ENCODE peak calls at places on chromosomes 11 and 22, in seven cellular contexts. L, Y, X, B, Q, E and H are unnamed samples.

GRCh38 chr11:69531717-69532088 is 50.2 kb downstream of the LINC01488 start:
- DNase-seq in X (no peak), L (no peak), E (no peak), B (no peak), Y (no peak), Q (no peak), H (no peak)

GRCh38 chr11:103031834-103032233 is 60.1 kb downstream of the DCUN1D5 start:
- DNase-seq in Y (no peak), Q (no peak), L (no peak), X (peak), B (no peak), E (no peak), H (peak)

GRCh38 chr11:44978279-44978960 is 27.7 kb upstream of the TP53I11 start:
- DNase-seq in Y (no peak), E (no peak), L (no peak), B (no peak), Q (no peak), X (no peak), H (no peak)

GRCh38 chr11:99952816-99953215 is 734.3 kb upstream of the ARHGAP42 start:
- DNase-seq in Y (no peak), X (peak), E (peak), Q (no peak), L (no peak), B (peak), H (peak)

GRCh38 chr11:90124371-90124770 is 10.1 kb upstream of the NAALAD2 start:
- DNase-seq in L (no peak), Y (no peak), E (no peak), X (no peak), Q (no peak), B (no peak), H (no peak)

GRCh38 chr11:60818057-60818456 is 23.9 kb upstream of the CCDC86 start:
- DNase-seq in L (no peak), E (no peak), X (no peak), Q (no peak), B (no peak), Y (no peak), H (no peak)

GRCh38 chr11:120244476-120244875 is 4.5 kb downstream of the POU2F3 start:
- DNase-seq in B (no peak), Q (peak), L (no peak), X (peak), Y (no peak), E (peak), H (peak)

GRCh38 chr11:96396637-96397036 is 6.8 kb downstream of the JRKL start:
- DNase-seq in B (no peak), E (no peak), L (no peak), Q (no peak), X (no peak), Y (no peak), H (no peak)

GRCh38 chr11:44564198-44564597 is 1.3 kb upstream of the CD82 start:
- DNase-seq in Q (no peak), X (peak), L (no peak), E (peak), B (no peak), Y (peak), H (peak)

GRCh38 chr11:130798280-130798679 is 118.0 kb downstream of the SNX19 start:
- DNase-seq in L (no peak), Q (no peak), E (peak), X (peak), B (peak), Y (no peak), H (peak)

GRCh38 chr11:93407777-93408401 is 77.3 kb downstream of the DEUP1 start:
- DNase-seq in E (peak), Q (peak), X (peak), Y (no peak), L (no peak), B (peak), H (no peak)

GRCh38 chr11:44147751-44148150 is 52.3 kb downstream of the EXT2 start:
- DNase-seq in B (no peak), Y (no peak), X (no peak), Q (no peak), L (no peak), E (no peak), H (no peak)

GRCh38 chr11:131070365-131070764 is 154.1 kb upstream of the SNX19 start:
- DNase-seq in L (no peak), Q (no peak), X (no peak), Y (no peak), E (no peak), B (no peak), H (no peak)

GRCh38 chr11:105899776-105900175 is 122.3 kb downstream of the MSANTD4 start:
- DNase-seq in L (no peak), Y (no peak), E (no peak), X (no peak), Q (no peak), B (no peak), H (no peak)

GRCh38 chr11:74001822-74002286 is 7.0 kb downstream of the UCP3 start:
- DNase-seq in B (no peak), E (no peak), Y (no peak), Q (no peak), L (no peak), X (no peak), H (no peak)

GRCh38 chr11:76752321-76753175 is 30.6 kb upstream of the TSKU start:
- DNase-seq in E (peak), B (no peak), X (peak), Q (no peak), L (no peak), Y (no peak), H (peak)

GRCh38 chr22:29837780-29838598 is at the start of gene ASCC2:
- DNase-seq in L (peak), E (peak), B (peak), Q (peak), Y (peak), X (peak), H (peak)

GRCh38 chr11:117096140-117096972 is 1.9 kb downstream of the SIK3 start:
- DNase-seq in E (no peak), X (no peak), Y (no peak), Q (peak), B (no peak), L (no peak), H (no peak)

GRCh38 chr22:32901925-32902324 is 100.4 kb downstream of the TIMP3 start:
- DNase-seq in E (no peak), Q (no peak), L (no peak), B (no peak), X (no peak), Y (no peak), H (no peak)

GRCh38 chr22:40018051-40018450 is 23.3 kb downstream of the FAM83F start:
- DNase-seq in E (no peak), B (no peak), L (no peak), Q (no peak), Y (no peak), X (no peak), H (no peak)

GRCh38 chr11:71251761-71252433 is 480 bp downstream of the SHANK2 start:
- DNase-seq in L (no peak), Y (no peak), B (no peak), E (no peak), X (no peak), Q (no peak), H (no peak)